ENCODE peak calls at places on chromosome 13, in six cellular contexts. One of them, this sample, is unnamed.

GRCh38 chr13:48096670-48097069 is 1.8 kb upstream of the MED4 start:
- DNase-seq in neural progenitor cell: no peak
- DNase-seq in HFF-Myc: no peak
- DNase-seq in Peyer's patch: no peak
- DNase-seq in foreskin fibroblast: no peak
- DNase-seq in lower leg skin: no peak
- DNase-seq in this sample: no peak

GRCh38 chr13:97506511-97506910 is 72.5 kb downstream of the RAP2A start:
- DNase-seq in neural progenitor cell: no peak
- DNase-seq in HFF-Myc: peak; percentile 14
- DNase-seq in Peyer's patch: no peak
- DNase-seq in foreskin fibroblast: peak; percentile 59
- DNase-seq in lower leg skin: no peak
- DNase-seq in this sample: no peak

GRCh38 chr13:42330991-42331390 is 59.0 kb downstream of the AKAP11 start:
- DNase-seq in neural progenitor cell: no peak
- DNase-seq in HFF-Myc: no peak
- DNase-seq in Peyer's patch: no peak
- DNase-seq in foreskin fibroblast: peak; percentile 20
- DNase-seq in lower leg skin: no peak
- DNase-seq in this sample: no peak

GRCh38 chr13:71274923-71275593 is 591.9 kb downstream of the DACH1 start:
- DNase-seq in neural progenitor cell: no peak
- DNase-seq in HFF-Myc: no peak
- DNase-seq in Peyer's patch: no peak
- DNase-seq in foreskin fibroblast: no peak
- DNase-seq in lower leg skin: no peak
- DNase-seq in this sample: no peak

GRCh38 chr13:59842507-59842906 is 321.2 kb downstream of the DIAPH3 start:
- DNase-seq in neural progenitor cell: no peak
- DNase-seq in HFF-Myc: no peak
- DNase-seq in Peyer's patch: no peak
- DNase-seq in foreskin fibroblast: no peak
- DNase-seq in lower leg skin: no peak
- DNase-seq in this sample: no peak

GRCh38 chr13:50124536-50125305 is 109.5 kb downstream of the KCNRG start:
- DNase-seq in neural progenitor cell: peak; percentile 85
- DNase-seq in HFF-Myc: no peak
- DNase-seq in Peyer's patch: peak; percentile 96
- DNase-seq in foreskin fibroblast: peak; percentile 26
- DNase-seq in lower leg skin: peak; percentile 96
- DNase-seq in this sample: peak; percentile 70

GRCh38 chr13:21670006-21670882 is 629 bp upstream of the FGF9 start:
- DNase-seq in neural progenitor cell: peak; percentile 87
- DNase-seq in HFF-Myc: no peak
- DNase-seq in Peyer's patch: peak; percentile 77
- DNase-seq in foreskin fibroblast: peak; percentile 32
- DNase-seq in lower leg skin: no peak
- DNase-seq in this sample: peak; percentile 73

GRCh38 chr13:27921961-27922910 is 2.4 kb downstream of the PDX1 start:
- DNase-seq in neural progenitor cell: peak; percentile 34
- DNase-seq in HFF-Myc: no peak
- DNase-seq in Peyer's patch: no peak
- DNase-seq in foreskin fibroblast: no peak
- DNase-seq in lower leg skin: no peak
- DNase-seq in this sample: no peak

GRCh38 chr13:50805805-50806204 is 37.7 kb downstream of the DLEU7 start:
- DNase-seq in neural progenitor cell: peak; percentile 11
- DNase-seq in HFF-Myc: no peak
- DNase-seq in Peyer's patch: no peak
- DNase-seq in foreskin fibroblast: no peak
- DNase-seq in lower leg skin: no peak
- DNase-seq in this sample: peak; percentile 22

GRCh38 chr13:112968380-112968909 is 569 bp upstream of the MCF2L start:
- DNase-seq in neural progenitor cell: peak; percentile 43
- DNase-seq in HFF-Myc: no peak
- DNase-seq in Peyer's patch: peak; percentile 83
- DNase-seq in foreskin fibroblast: no peak
- DNase-seq in lower leg skin: no peak
- DNase-seq in this sample: no peak

GRCh38 chr13:41352935-41353801 is 42.1 kb downstream of the NAA16 start:
- DNase-seq in neural progenitor cell: peak; percentile 37
- DNase-seq in HFF-Myc: no peak
- DNase-seq in Peyer's patch: no peak
- DNase-seq in foreskin fibroblast: peak; percentile 34
- DNase-seq in lower leg skin: peak; percentile 31
- DNase-seq in this sample: peak; percentile 69

GRCh38 chr13:64069892-64070291 is 2654.2 kb upstream of the PCDH20 start:
- DNase-seq in neural progenitor cell: no peak
- DNase-seq in HFF-Myc: no peak
- DNase-seq in Peyer's patch: no peak
- DNase-seq in foreskin fibroblast: no peak
- DNase-seq in lower leg skin: no peak
- DNase-seq in this sample: no peak

DNA sequence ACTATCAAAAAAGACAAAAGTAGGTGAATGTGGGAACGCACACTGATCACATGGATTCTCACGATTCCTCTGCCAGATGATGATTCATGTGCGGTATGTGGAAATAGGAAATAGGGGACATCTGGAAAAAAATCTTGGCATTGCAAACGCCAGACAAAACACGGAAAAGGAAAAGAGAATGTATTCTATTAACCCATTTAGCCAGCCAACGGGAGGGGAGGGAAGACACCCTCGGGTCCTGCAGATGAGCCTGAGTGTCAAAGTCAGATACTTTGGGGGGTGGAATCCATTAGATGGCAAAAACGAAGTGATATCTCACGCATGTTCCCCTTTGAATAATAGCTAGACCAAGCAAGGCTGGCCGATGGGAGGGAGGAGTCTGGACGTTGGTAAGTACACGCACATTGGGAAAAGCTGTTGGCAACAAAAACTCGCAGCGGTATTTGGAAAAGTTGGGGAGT is 73.7 kb downstream of the COL4A1 start:
- DNase-seq in neural progenitor cell: no peak
- DNase-seq in HFF-Myc: peak; percentile 88
- DNase-seq in Peyer's patch: no peak
- DNase-seq in foreskin fibroblast: peak; percentile 86
- DNase-seq in lower leg skin: peak; percentile 65
- DNase-seq in this sample: peak; percentile 66
- H3K4me3 ChIP-seq in neural progenitor cell: no peak overlapping the region
- H3K4me3 ChIP-seq in HFF-Myc: peak overlapping the region; percentile 31
- H3K4me3 ChIP-seq in Peyer's patch: no peak overlapping the region
- H3K4me3 ChIP-seq in foreskin fibroblast: peak overlapping the region; percentile 44
- H3K4me3 ChIP-seq in lower leg skin: no peak overlapping the region
- H3K4me3 ChIP-seq in this sample: no peak overlapping the region

GRCh38 chr13:33285420-33286124 is at the start of gene STARD13:
- DNase-seq in neural progenitor cell: peak; percentile 91
- DNase-seq in HFF-Myc: peak; percentile 92
- DNase-seq in Peyer's patch: peak; percentile 89
- DNase-seq in foreskin fibroblast: peak; percentile 98
- DNase-seq in lower leg skin: peak; percentile 96
- DNase-seq in this sample: peak; percentile 98
- TF ChIP-seq CTCF in neural progenitor cell: peak; percentile 28
- TF ChIP-seq CTCF in HFF-Myc: peak; percentile 41
- TF ChIP-seq CTCF in Peyer's patch: no peak
- TF ChIP-seq CTCF in foreskin fibroblast: peak; percentile 39
- TF ChIP-seq CTCF in lower leg skin: no peak
- TF ChIP-seq CTCF in this sample: peak; percentile 49

GRCh38 chr13:19961924-19962323 is 3.4 kb downstream of the ZMYM2 start:
- DNase-seq in neural progenitor cell: no peak
- DNase-seq in HFF-Myc: no peak
- DNase-seq in Peyer's patch: no peak
- DNase-seq in foreskin fibroblast: no peak
- DNase-seq in lower leg skin: no peak
- DNase-seq in this sample: no peak

GRCh38 chr13:19959831-19960672 is 1.5 kb downstream of the ZMYM2 start:
- DNase-seq in neural progenitor cell: peak; percentile 94
- DNase-seq in HFF-Myc: peak; percentile 67
- DNase-seq in Peyer's patch: peak; percentile 85
- DNase-seq in foreskin fibroblast: peak; percentile 89
- DNase-seq in lower leg skin: peak; percentile 84
- DNase-seq in this sample: peak; percentile 91

GRCh38 chr13:19959141-19959830 is 759 bp downstream of the ZMYM2 start:
- DNase-seq in neural progenitor cell: peak; percentile 81
- DNase-seq in HFF-Myc: no peak
- DNase-seq in Peyer's patch: peak; percentile 79
- DNase-seq in foreskin fibroblast: peak; percentile 35
- DNase-seq in lower leg skin: peak; percentile 48
- DNase-seq in this sample: peak; percentile 48

GRCh38 chr13:19961484-19961883 is 3.0 kb downstream of the ZMYM2 start:
- DNase-seq in neural progenitor cell: no peak
- DNase-seq in HFF-Myc: no peak
- DNase-seq in Peyer's patch: no peak
- DNase-seq in foreskin fibroblast: no peak
- DNase-seq in lower leg skin: no peak
- DNase-seq in this sample: no peak

DNA sequence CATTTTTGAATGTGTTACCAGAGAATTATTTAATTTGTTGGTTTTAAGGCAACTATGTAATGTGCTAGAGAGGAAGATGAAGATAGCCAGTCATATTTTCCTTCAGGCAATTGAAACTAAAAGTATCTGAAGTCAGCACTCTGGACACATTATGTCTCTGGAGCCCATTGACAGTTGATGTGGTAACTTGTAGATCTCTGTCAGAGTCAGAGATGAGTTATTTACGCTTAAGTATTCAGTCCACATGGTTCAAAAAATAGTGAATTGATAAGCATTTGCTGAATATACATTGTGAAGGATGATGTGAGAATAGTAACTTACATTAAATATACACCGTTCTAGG is 2.1 kb downstream of the ZMYM2 start:
- DNase-seq in neural progenitor cell: no peak
- DNase-seq in HFF-Myc: no peak
- DNase-seq in Peyer's patch: no peak
- DNase-seq in foreskin fibroblast: no peak
- DNase-seq in lower leg skin: no peak
- DNase-seq in this sample: no peak
- H3K4me3 ChIP-seq in neural progenitor cell: peak overlapping the region; percentile 94
- H3K4me3 ChIP-seq in HFF-Myc: peak overlapping the region; percentile 57
- H3K4me3 ChIP-seq in Peyer's patch: peak overlapping the region; percentile 93
- H3K4me3 ChIP-seq in foreskin fibroblast: peak overlapping the region; percentile 95
- H3K4me3 ChIP-seq in lower leg skin: no peak overlapping the region
- H3K4me3 ChIP-seq in this sample: peak overlapping the region; percentile 80

GRCh38 chr13:30792257-30793000 is 57.1 kb downstream of the ALOX5AP start:
- DNase-seq in neural progenitor cell: peak; percentile 64
- DNase-seq in HFF-Myc: peak; percentile 83
- DNase-seq in Peyer's patch: peak; percentile 66
- DNase-seq in foreskin fibroblast: peak; percentile 97
- DNase-seq in lower leg skin: peak; percentile 61
- DNase-seq in this sample: peak; percentile 97
- TF ChIP-seq CTCF in neural progenitor cell: no peak
- TF ChIP-seq CTCF in HFF-Myc: peak; percentile 55
- TF ChIP-seq CTCF in Peyer's patch: no peak
- TF ChIP-seq CTCF in foreskin fibroblast: peak; percentile 67
- TF ChIP-seq CTCF in lower leg skin: no peak
- TF ChIP-seq CTCF in this sample: peak; percentile 67

GRCh38 chr13:35920816-35921215 is 210.4 kb downstream of the DCLK1 start:
- DNase-seq in neural progenitor cell: no peak
- DNase-seq in HFF-Myc: no peak
- DNase-seq in Peyer's patch: no peak
- DNase-seq in foreskin fibroblast: no peak
- DNase-seq in lower leg skin: no peak
- DNase-seq in this sample: no peak

GRCh38 chr13:35914662-35915061 is 216.5 kb downstream of the DCLK1 start:
- DNase-seq in neural progenitor cell: no peak
- DNase-seq in HFF-Myc: no peak
- DNase-seq in Peyer's patch: no peak
- DNase-seq in foreskin fibroblast: no peak
- DNase-seq in lower leg skin: no peak
- DNase-seq in this sample: no peak

GRCh38 chr13:35916186-35916585 is 215.0 kb downstream of the DCLK1 start:
- DNase-seq in neural progenitor cell: no peak
- DNase-seq in HFF-Myc: no peak
- DNase-seq in Peyer's patch: no peak
- DNase-seq in foreskin fibroblast: no peak
- DNase-seq in lower leg skin: no peak
- DNase-seq in this sample: no peak

GRCh38 chr13:35917252-35917941 is 213.8 kb downstream of the DCLK1 start:
- DNase-seq in neural progenitor cell: no peak
- DNase-seq in HFF-Myc: no peak
- DNase-seq in Peyer's patch: no peak
- DNase-seq in foreskin fibroblast: no peak
- DNase-seq in lower leg skin: no peak
- DNase-seq in this sample: peak; percentile 44

GRCh38 chr13:35917942-35918645 is 213.1 kb downstream of the DCLK1 start:
- DNase-seq in neural progenitor cell: no peak
- DNase-seq in HFF-Myc: no peak
- DNase-seq in Peyer's patch: no peak
- DNase-seq in foreskin fibroblast: no peak
- DNase-seq in lower leg skin: no peak
- DNase-seq in this sample: no peak
- H3K4me3 ChIP-seq in neural progenitor cell: no peak overlapping the region
- H3K4me3 ChIP-seq in HFF-Myc: no peak overlapping the region
- H3K4me3 ChIP-seq in Peyer's patch: no peak overlapping the region
- H3K4me3 ChIP-seq in foreskin fibroblast: no peak overlapping the region
- H3K4me3 ChIP-seq in lower leg skin: no peak overlapping the region
- H3K4me3 ChIP-seq in this sample: no peak overlapping the region

GRCh38 chr13:33017410-33017929 is 1.2 kb downstream of the KL start:
- DNase-seq in neural progenitor cell: peak; percentile 54
- DNase-seq in HFF-Myc: no peak
- DNase-seq in Peyer's patch: peak; percentile 54
- DNase-seq in foreskin fibroblast: no peak
- DNase-seq in lower leg skin: peak; percentile 45
- DNase-seq in this sample: peak; percentile 30
- TF ChIP-seq CTCF in neural progenitor cell: peak; percentile 55
- TF ChIP-seq CTCF in HFF-Myc: no peak
- TF ChIP-seq CTCF in Peyer's patch: peak; percentile 43
- TF ChIP-seq CTCF in foreskin fibroblast: peak; percentile 5
- TF ChIP-seq CTCF in lower leg skin: no peak
- TF ChIP-seq CTCF in this sample: peak; percentile 35

GRCh38 chr13:66528139-66528538 is 702.0 kb downstream of the PCDH9 start:
- DNase-seq in neural progenitor cell: no peak
- DNase-seq in HFF-Myc: no peak
- DNase-seq in Peyer's patch: no peak
- DNase-seq in foreskin fibroblast: no peak
- DNase-seq in lower leg skin: no peak
- DNase-seq in this sample: no peak

GRCh38 chr13:66530686-66531085 is 699.5 kb downstream of the PCDH9 start:
- DNase-seq in neural progenitor cell: no peak
- DNase-seq in HFF-Myc: no peak
- DNase-seq in Peyer's patch: no peak
- DNase-seq in foreskin fibroblast: no peak
- DNase-seq in lower leg skin: no peak
- DNase-seq in this sample: no peak

GRCh38 chr13:66532146-66532545 is 698.0 kb downstream of the PCDH9 start:
- DNase-seq in neural progenitor cell: no peak
- DNase-seq in HFF-Myc: peak; percentile 12
- DNase-seq in Peyer's patch: no peak
- DNase-seq in foreskin fibroblast: peak; percentile 53
- DNase-seq in lower leg skin: no peak
- DNase-seq in this sample: peak; percentile 79

GRCh38 chr13:66530158-66530557 is 700.0 kb downstream of the PCDH9 start:
- DNase-seq in neural progenitor cell: no peak
- DNase-seq in HFF-Myc: no peak
- DNase-seq in Peyer's patch: no peak
- DNase-seq in foreskin fibroblast: no peak
- DNase-seq in lower leg skin: no peak
- DNase-seq in this sample: no peak

GRCh38 chr13:66528903-66529576 is 701.1 kb downstream of the PCDH9 start:
- DNase-seq in neural progenitor cell: no peak
- DNase-seq in HFF-Myc: no peak
- DNase-seq in Peyer's patch: no peak
- DNase-seq in foreskin fibroblast: no peak
- DNase-seq in lower leg skin: no peak
- DNase-seq in this sample: no peak
- H3K4me3 ChIP-seq in neural progenitor cell: no peak overlapping the region
- H3K4me3 ChIP-seq in HFF-Myc: no peak overlapping the region
- H3K4me3 ChIP-seq in Peyer's patch: no peak overlapping the region
- H3K4me3 ChIP-seq in foreskin fibroblast: no peak overlapping the region
- H3K4me3 ChIP-seq in lower leg skin: no peak overlapping the region
- H3K4me3 ChIP-seq in this sample: no peak overlapping the region

This sample was measured in astrocyte of the spinal cord.